ENCODE peak calls at places on chromosomes 2 and 18, in five cellular contexts. H is fibroblast of pulmonary artery, E is esophagus muscularis mucosa, K is uterus, F is AG10803. X is an unnamed sample.

GRCh38 chr2:10048501-10049171 is 5.3 kb downstream of the KLF11 start:
- DNase-seq in H (peak), E (no peak), K (no peak), F (peak), X (peak)

GRCh38 chr2:232318175-232318855 is 60.2 kb upstream of the ALPP start:
- DNase-seq in H (no peak), E (no peak), K (no peak), F (no peak), X (peak)

GRCh38 chr2:16406497-16406896 is 259.1 kb downstream of the CYRIA start:
- DNase-seq in H (no peak), E (no peak), K (no peak), F (no peak), X (no peak)

GRCh38 chr2:23624378-23624777 is 239.4 kb downstream of the KLHL29 start:
- DNase-seq in H (peak), E (no peak), K (no peak), F (no peak), X (no peak)

GRCh38 chr2:11427224-11427623 is 38.7 kb downstream of the E2F6 start:
- DNase-seq in H (no peak), E (no peak), K (no peak), F (no peak), X (no peak)

GRCh38 chr2:118437501-118437900 is 349.2 kb downstream of the INSIG2 start:
- DNase-seq in H (no peak), E (no peak), K (no peak), F (no peak), X (no peak)

GRCh38 chr2:134704173-134704572 is 14.6 kb downstream of the TMEM163 start:
- DNase-seq in H (no peak), E (no peak), K (no peak), F (no peak), X (no peak)

GRCh38 chr2:46269545-46270273 is 27.5 kb upstream of the EPAS1 start:
- DNase-seq in H (peak), E (peak), K (no peak), F (peak), X (no peak)

GRCh38 chr2:239157269-239157668 is 243.6 kb downstream of the HDAC4 start:
- DNase-seq in H (no peak), E (no peak), K (peak), F (no peak), X (peak)

GRCh38 chr2:20326163-20326780 is 24.4 kb downstream of the PUM2 start:
- DNase-seq in H (peak), E (no peak), K (peak), F (peak), X (no peak)

GRCh38 chr2:79935771-79936657 is 368.5 kb downstream of the LRRTM1 start:
- DNase-seq in H (peak), E (no peak), K (no peak), F (peak), X (no peak)

GRCh38 chr2:47056374-47056773 is 98.7 kb downstream of the STPG4 start:
- DNase-seq in H (peak), E (no peak), K (peak), F (peak), X (no peak)

GRCh38 chr2:29923110-29923721 is 1.8 kb upstream of the ALK start:
- DNase-seq in H (peak), E (no peak), K (peak), F (peak), X (peak)

GRCh38 chr2:111671426-111672150 is 212.4 kb downstream of the ANAPC1 start:
- DNase-seq in H (peak), E (peak), K (peak), F (peak), X (peak)

GRCh38 chr18:9700261-9700796 is 7.8 kb upstream of the RAB31 start:
- DNase-seq in H (peak), E (no peak), K (no peak), F (no peak), X (no peak)

GRCh38 chr2:6945087-6945813 is 28.0 kb downstream of the RNF144A start:
- DNase-seq in H (no peak), E (peak), K (no peak), F (no peak), X (no peak)

GRCh38 chr2:161283926-161284325 is 24.3 kb upstream of the PSMD14 start:
- DNase-seq in H (no peak), E (no peak), K (no peak), F (peak), X (no peak)

GRCh38 chr2:37436324-37436723 is 91.9 kb downstream of the QPCT start:
- DNase-seq in H (no peak), E (no peak), K (no peak), F (peak), X (no peak)

GRCh38 chr2:130288467-130289403 is 54.0 kb upstream of the IMP4 start:
- DNase-seq in H (no peak), E (no peak), K (no peak), F (no peak), X (no peak)

GRCh38 chr2:42371621-42372473 is 10.8 kb upstream of the COX7A2L start:
- DNase-seq in H (no peak), E (no peak), K (no peak), F (peak), X (no peak)

GRCh38 chr2:120312861-120313694 is 32.9 kb upstream of the INHBB start:
- DNase-seq in H (peak), E (peak), K (peak), F (peak), X (peak)

GRCh38 chr2:181780159-181781081 is 100.1 kb upstream of the NEUROD1 start:
- DNase-seq in H (peak), E (no peak), K (no peak), F (no peak), X (no peak)

GRCh38 chr2:101625387-101625786 is 72.1 kb upstream of the MAP4K4 start:
- DNase-seq in H (no peak), E (no peak), K (no peak), F (no peak), X (no peak)

GRCh38 chr2:80247339-80247738 is 57.2 kb downstream of the LRRTM1 start:
- DNase-seq in H (no peak), E (no peak), K (no peak), F (no peak), X (no peak)

GRCh38 chr2:10057231-10058107 is 14.1 kb downstream of the KLF11 start:
- DNase-seq in H (peak), E (no peak), K (no peak), F (peak), X (peak)

GRCh38 chr2:126913881-126914495 is 15.3 kb downstream of the TEX51 start:
- DNase-seq in H (no peak), E (peak), K (peak), F (no peak), X (no peak)

DNA sequence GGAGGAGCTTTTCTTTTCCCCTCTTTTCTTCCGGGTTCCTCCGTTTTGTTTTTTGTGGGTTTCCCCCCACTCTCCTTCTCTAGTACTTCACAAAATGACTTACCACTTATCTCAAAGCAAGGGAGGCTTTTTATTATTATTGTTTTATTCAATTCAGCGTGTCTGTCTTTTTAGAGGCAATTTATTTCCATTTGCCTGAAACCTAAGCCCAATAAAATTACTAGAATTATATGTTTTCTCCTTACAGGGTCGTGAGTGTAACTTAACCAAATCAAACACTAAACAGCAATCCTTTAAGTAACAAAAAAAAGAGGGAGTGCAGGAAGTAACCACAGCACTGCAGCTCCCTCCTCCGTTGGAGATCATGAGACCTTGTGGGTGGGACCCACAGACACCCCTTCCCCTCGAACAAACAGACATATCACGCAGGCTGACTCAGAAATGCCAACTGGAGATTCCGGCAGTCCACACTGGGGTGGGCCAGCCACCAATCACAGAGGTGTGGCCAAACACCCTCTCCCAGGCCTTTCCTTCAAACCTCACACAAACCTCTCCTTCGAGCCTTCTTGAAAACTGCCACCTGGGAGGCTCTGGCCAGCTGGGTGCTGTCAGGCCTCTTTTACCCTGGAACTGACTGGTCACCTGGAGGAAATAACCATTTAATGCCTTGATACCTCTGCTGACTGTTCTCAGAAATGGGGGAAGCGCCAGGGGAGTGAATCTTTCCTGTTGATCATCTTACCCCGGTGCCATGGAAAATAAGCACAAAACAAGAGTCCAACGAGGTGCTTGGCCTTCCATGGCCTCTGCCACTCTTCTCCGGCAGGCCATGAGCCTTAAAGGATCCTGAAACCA is 207.1 kb upstream of the SMAD2 start:
- DNase-seq in H (no peak), E (no peak), K (no peak), F (no peak), X (no peak)
- H3K4me3 ChIP-seq in H (no peak), E (peak), K (peak), F (no peak), X (no peak)

DNA sequence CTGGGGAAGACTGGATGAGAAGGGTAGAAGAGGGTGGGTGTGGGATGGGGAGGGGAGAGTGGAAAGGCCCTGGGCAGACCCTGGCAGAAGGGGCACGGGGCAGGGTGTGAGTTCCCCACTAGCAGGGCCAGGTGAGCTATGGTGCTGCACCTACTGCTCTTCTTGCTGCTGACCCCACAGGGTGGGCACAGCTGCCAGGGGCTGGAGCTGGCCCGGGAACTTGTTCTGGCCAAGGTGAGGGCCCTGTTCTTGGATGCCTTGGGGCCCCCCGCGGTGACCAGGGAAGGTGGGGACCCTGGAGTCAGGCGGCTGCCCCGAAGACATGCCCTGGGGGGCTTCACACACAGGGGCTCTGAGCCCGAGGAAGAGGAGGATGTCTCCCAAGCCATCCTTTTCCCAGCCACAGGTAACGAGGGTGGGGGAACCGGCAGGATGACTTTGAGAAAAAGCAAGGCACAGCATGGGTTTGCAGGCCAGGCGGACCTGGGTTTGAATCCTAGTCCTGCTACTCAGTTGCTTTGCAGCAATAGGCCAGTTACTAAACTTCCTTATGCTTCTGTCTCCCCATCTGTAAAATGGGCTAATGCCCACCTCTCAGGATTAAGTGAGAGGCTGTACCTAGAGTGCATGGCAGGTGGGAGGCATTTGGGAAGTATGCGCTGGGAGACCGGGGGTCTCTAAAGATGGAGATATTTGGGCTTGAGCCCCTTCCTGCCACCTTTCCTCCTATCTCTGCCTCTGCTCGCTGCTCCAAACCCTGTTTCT is at the start of gene INHA:
- DNase-seq in H (no peak), E (no peak), K (no peak), F (no peak), X (peak)
- H3K4me3 ChIP-seq in H (peak), E (peak), K (peak), F (peak), X (peak)

GRCh38 chr2:85584354-85584856 is at the start of gene VAMP5:
- DNase-seq in H (no peak), E (no peak), K (no peak), F (peak), X (peak)
- H3K4me3 ChIP-seq in H (peak), E (peak), K (peak), F (peak), X (peak)

GRCh38 chr2:171432206-171432968 is 1.4 kb downstream of the METTL8 start:
- DNase-seq in H (no peak), E (no peak), K (no peak), F (no peak), X (no peak)
- H3K4me3 ChIP-seq in H (no peak), E (no peak), K (no peak), F (no peak), X (no peak)

GRCh38 chr2:237695201-237695780 is 67.9 kb downstream of the LRRFIP1 start:
- DNase-seq in H (peak), E (no peak), K (no peak), F (peak), X (no peak)

GRCh38 chr2:237696471-237696870 is 69.1 kb downstream of the LRRFIP1 start:
- DNase-seq in H (no peak), E (no peak), K (no peak), F (no peak), X (no peak)

GRCh38 chr2:237692601-237693079 is 65.3 kb downstream of the LRRFIP1 start:
- DNase-seq in H (no peak), E (no peak), K (peak), F (no peak), X (no peak)

GRCh38 chr2:237693281-237694039 is 66.1 kb downstream of the LRRFIP1 start:
- DNase-seq in H (peak), E (no peak), K (no peak), F (peak), X (no peak)

GRCh38 chr2:237694423-237695194 is 67.2 kb downstream of the LRRFIP1 start:
- DNase-seq in H (no peak), E (no peak), K (no peak), F (no peak), X (peak)
- H3K4me3 ChIP-seq in H (peak), E (peak), K (peak), F (peak), X (peak)

X was measured in aorta.